ENCODE peak calls at places on chromosomes 1 and 21, in five cellular contexts. H is GM23338, U is Panc1, M is tibial nerve, X is heart left ventricle. S is an unnamed sample.

GRCh38 chr21:39637197-39637970 is 24.6 kb downstream of the B3GALT5 start:
- DNase-seq in H (peak; percentile 67), M (no peak), U (no peak), X (no peak), S (no peak)

GRCh38 chr1:223228201-223228600 is 85.2 kb upstream of the TLR5 start:
- DNase-seq in M (no peak), H (no peak), U (no peak), X (no peak), S (no peak)

GRCh38 chr1:117371436-117372151 is 4.3 kb downstream of the MAN1A2 start:
- DNase-seq in U (no peak), H (peak; percentile 40), X (no peak), M (no peak), S (no peak)

GRCh38 chr1:35298464-35298863 is 30.0 kb downstream of the ZMYM4 start:
- DNase-seq in U (peak; percentile 20), X (no peak), H (peak; percentile 77), M (no peak), S (peak; percentile 24)

GRCh38 chr1:233673146-233673946 is 59.4 kb downstream of the KCNK1 start:
- DNase-seq in U (no peak), M (no peak), X (no peak), H (no peak), S (no peak)

GRCh38 chr21:34889287-34889536 is 159.9 kb downstream of the RUNX1 start:
- DNase-seq in X (peak; percentile 82), M (no peak), U (no peak), H (peak; percentile 46), S (no peak)

GRCh38 chr1:194629011-194629410 is 1442.6 kb upstream of the B3GALT2 start:
- DNase-seq in M (no peak), U (no peak), X (no peak), H (no peak), S (no peak)

GRCh38 chr1:64956241-64956640 is 10.1 kb downstream of the JAK1 start:
- DNase-seq in H (no peak), U (no peak), X (no peak), M (no peak), S (no peak)

GRCh38 chr1:206021796-206022365 is 1.8 kb downstream of the CTSE start:
- DNase-seq in X (no peak), U (no peak), H (no peak), M (no peak), S (peak; percentile 4)

GRCh38 chr1:45244660-45245059 is 38.3 kb upstream of the ZSWIM5 start:
- DNase-seq in H (no peak), U (no peak), X (no peak), M (no peak), S (no peak)

GRCh38 chr1:226603030-226603960 is 54.7 kb downstream of the STUM start:
- DNase-seq in M (peak; percentile 73), H (no peak), U (no peak), X (no peak), S (no peak)

GRCh38 chr1:20633190-20634064 is at the start of gene PINK1:
- DNase-seq in U (peak; percentile 39), H (peak; percentile 94), M (peak; percentile 62), X (peak; percentile 91), S (peak; percentile 83)

DNA sequence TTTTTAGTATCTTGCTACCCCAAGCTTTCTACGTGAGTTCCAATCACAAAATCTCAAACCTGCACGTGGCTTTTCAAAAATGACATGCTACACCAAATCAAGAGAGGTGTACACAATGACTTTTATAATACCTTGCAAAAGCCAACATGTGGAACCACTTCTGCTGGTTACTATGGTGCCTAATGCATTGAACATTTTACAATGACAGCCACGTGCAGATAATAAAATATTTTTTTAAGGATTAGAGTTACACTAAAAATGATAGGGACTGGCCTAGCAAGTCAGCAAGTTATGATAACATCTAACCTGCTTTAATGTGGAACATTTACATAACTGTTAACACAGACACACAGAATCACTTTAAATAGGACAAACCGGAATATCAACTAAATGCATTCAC is 30.2 kb downstream of the EYA3 start:
- DNase-seq in U (no peak), H (no peak), M (no peak), X (no peak), S (no peak)
- H3K27ac ChIP-seq in U (no peak overlapping the region), H (no peak overlapping the region), M (no peak overlapping the region), X (no peak overlapping the region), S (no peak overlapping the region)

DNA sequence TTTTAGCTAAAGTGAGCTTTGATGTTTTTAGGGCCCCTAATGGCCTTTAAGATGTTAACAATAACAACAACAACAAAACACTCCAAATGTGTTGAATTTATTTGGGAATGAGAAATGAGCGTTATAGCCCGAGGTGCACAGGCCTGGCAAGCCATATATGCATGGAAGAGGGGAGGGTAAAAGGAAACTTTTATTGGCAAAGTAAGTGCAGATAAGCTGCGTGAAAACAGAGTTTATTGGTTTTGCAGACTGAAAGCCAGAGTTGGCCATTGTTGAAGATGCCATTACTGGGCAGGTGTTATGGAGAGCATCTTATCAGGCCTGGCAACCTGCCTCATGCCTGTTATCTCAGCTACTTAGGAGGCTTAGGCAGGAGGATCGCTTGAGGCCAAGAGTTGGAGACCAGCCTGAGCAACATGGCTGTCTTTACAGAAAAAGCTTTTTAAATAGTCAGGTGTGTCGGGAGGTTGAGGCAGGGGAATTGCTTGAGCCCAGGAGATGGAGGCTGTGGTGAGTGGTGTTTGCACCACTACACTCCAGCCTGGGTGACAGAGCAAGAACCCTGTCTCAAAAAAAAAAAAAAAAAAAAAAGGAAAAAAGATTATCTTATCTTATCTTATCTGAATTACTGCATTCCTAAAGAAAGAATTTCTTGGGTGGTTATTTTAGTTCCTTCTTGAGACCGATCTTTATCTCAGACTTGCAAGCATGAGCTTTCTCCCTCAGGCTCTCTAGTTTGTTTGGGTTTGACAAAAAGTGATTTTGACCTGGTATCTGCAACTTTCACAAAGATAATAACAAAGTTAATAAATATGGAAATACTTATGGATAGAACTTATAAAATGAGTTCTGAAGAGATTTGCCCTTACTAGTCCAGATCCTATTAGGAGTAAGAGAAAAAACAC is 1.7 kb downstream of the PATJ start:
- DNase-seq in H (no peak), X (no peak), U (no peak), M (no peak), S (no peak)
- H3K4me3 ChIP-seq in H (peak overlapping the region; percentile 95), X (no peak overlapping the region), U (peak overlapping the region; percentile 68), M (no peak overlapping the region), S (no peak overlapping the region)

DNA sequence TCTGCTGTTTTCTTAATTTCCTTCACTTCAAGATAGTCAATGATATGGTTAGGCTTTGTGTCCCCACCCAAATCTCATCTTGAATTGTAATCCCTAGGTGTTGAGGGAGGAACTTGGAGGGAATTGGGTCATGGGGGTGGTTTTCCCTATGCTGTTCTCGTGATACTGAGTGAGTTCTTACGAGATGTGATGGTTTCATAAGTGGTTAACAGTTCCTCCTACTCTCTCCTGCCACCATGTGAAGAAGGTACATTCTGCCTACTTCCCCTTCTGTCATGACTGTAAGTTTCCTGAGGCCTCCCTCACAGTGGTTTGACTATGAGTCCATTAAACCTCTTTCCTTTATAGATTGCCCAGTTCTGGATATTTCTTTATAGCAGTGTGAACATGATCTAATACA is 74.0 kb upstream of the SAMSN1 start:
- DNase-seq in U (no peak), M (no peak), X (no peak), H (no peak), S (no peak)
- H3K27ac ChIP-seq in U (no peak overlapping the region), M (no peak overlapping the region), X (no peak overlapping the region), H (no peak overlapping the region), S (no peak overlapping the region)

DNA sequence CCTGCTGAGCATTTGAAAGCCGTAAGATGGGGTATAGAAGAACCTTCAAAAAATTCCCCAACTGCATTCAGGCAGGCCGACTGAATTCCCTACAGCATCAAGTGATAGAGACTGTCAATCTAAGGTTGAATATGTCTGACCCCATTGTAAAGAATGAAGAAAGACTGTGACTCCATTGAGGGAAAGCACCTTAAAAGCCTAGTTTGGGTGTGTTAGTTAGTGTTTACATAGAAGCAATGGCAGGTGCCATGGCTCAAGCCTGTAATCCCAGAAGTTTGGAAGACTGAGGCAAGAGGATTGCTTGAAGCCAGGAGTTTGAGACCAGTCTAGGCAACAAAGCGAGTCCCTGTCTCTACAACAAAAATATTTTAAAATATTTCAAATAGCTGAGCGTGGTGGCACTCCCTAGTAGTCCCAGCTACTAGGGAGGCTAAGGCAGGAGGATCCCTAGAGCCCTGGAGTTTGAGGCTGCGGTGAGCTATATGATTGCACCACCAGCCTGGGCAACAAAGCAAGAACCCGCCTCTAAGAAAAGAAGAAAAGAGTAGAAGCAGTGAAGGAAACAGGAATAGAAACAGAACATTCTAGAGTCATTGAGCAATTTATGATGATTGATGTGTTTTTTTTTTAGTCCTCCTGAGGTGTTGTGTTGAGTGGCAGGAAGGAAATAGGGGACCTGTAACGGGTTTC is 15.4 kb downstream of the POLR3GL start:
- DNase-seq in M (no peak), H (no peak), U (no peak), X (no peak), S (no peak)
- H3K4me3 ChIP-seq in M (peak overlapping the region; percentile 8), H (peak overlapping the region; percentile 8), U (no peak overlapping the region), X (no peak overlapping the region), S (no peak overlapping the region)

GRCh38 chr1:23178414-23178813 is 9.8 kb upstream of the LUZP1 start:
- DNase-seq in M (no peak), X (no peak), U (no peak), H (no peak), S (no peak)

GRCh38 chr1:23171181-23171755 is 2.6 kb upstream of the LUZP1 start:
- DNase-seq in U (no peak), M (no peak), H (no peak), X (no peak), S (no peak)

GRCh38 chr1:23177031-23177430 is 8.4 kb upstream of the LUZP1 start:
- DNase-seq in H (no peak), X (no peak), U (no peak), M (no peak), S (no peak)

GRCh38 chr1:23177438-23178380 is 9.1 kb upstream of the LUZP1 start:
- DNase-seq in H (peak; percentile 85), M (peak; percentile 27), X (peak; percentile 93), U (no peak), S (peak; percentile 38)

DNA sequence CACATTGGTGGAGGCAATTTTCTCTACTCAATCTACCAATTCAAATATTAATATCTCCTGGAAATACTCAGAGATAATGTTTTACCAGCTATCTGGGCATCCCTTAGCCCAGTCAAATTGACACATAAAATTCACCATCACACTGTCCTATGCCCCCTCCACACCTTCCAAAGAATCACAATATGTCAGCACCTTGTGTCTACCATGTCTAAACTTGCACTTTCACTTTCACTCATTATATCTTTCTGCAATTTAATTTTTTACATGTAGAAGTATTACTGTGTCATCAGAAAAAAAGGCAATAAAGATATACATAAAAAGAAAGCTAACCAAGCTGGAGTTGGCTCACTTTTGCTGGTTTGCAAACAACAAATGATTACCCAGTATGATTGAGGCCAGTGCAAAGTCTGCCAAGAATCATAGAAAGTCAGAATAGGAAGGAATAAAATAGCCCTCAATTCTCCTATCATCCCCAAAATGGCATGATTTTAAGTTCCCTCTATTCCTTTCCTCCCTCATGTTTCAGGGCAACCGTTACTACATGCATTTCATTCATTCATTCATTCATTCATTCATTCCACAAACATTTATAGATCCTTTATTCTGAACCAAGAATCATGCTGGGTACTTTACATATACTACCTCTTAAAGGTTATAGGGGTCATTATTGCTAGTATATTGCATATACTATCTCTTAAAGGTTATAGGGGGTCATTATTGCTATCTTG is 5.9 kb upstream of the LUZP1 start:
- DNase-seq in X (no peak), H (no peak), U (no peak), M (no peak), S (no peak)
- H3K27ac ChIP-seq in X (no peak overlapping the region), H (no peak overlapping the region), U (no peak overlapping the region), M (no peak overlapping the region), S (no peak overlapping the region)

GRCh38 chr1:203381151-203381751 is 30.3 kb upstream of the FMOD start:
- DNase-seq in U (no peak), X (no peak), M (no peak), H (no peak), S (peak; percentile 4)
- H3K4me3 ChIP-seq in U (no peak overlapping the region), X (no peak overlapping the region), M (no peak overlapping the region), H (no peak overlapping the region), S (no peak overlapping the region)

S was measured in WERI-Rb-1.